ENCODE peak calls at places on chromosomes 16 and 17, in five cellular contexts. One of them, this sample, is unnamed.

GRCh38 chr17:30838187-30838807 is 6.5 kb downstream of the ATAD5 start:
- DNase-seq in fibroblast of lung: no peak
- DNase-seq in pancreas: no peak
- DNase-seq in GM12878: no peak
- DNase-seq in GM23338: no peak
- DNase-seq in this sample: no peak

GRCh38 chr17:35731239-35731931 is at the start of gene RASL10B:
- DNase-seq in fibroblast of lung: peak
- DNase-seq in pancreas: peak
- DNase-seq in GM12878: no peak
- DNase-seq in GM23338: peak
- DNase-seq in this sample: peak

GRCh38 chr16:86462334-86463084 is 47.8 kb upstream of the FOXF1 start:
- DNase-seq in fibroblast of lung: peak
- DNase-seq in pancreas: no peak
- DNase-seq in GM12878: no peak
- DNase-seq in GM23338: no peak
- DNase-seq in this sample: no peak

GRCh38 chr17:48510761-48511604 is 19.8 kb downstream of the HOXB1 start:
- DNase-seq in fibroblast of lung: peak
- DNase-seq in pancreas: no peak
- DNase-seq in GM12878: peak
- DNase-seq in GM23338: no peak
- DNase-seq in this sample: no peak

GRCh38 chr17:79658811-79659207 is 48.0 kb upstream of the RBFOX3 start:
- DNase-seq in fibroblast of lung: peak
- DNase-seq in pancreas: no peak
- DNase-seq in GM12878: no peak
- DNase-seq in GM23338: peak
- DNase-seq in this sample: peak

GRCh38 chr16:719815-720506 is 985 bp upstream of the ANTKMT start:
- DNase-seq in fibroblast of lung: no peak
- DNase-seq in pancreas: no peak
- DNase-seq in GM12878: no peak
- DNase-seq in GM23338: no peak
- DNase-seq in this sample: no peak

GRCh38 chr17:73091770-73092517 is 544 bp downstream of the SLC39A11 start:
- DNase-seq in fibroblast of lung: peak
- DNase-seq in pancreas: peak
- DNase-seq in GM12878: no peak
- DNase-seq in GM23338: peak
- DNase-seq in this sample: no peak

GRCh38 chr16:63618896-63619295 is 1503.0 kb downstream of the CDH11 start:
- DNase-seq in fibroblast of lung: no peak
- DNase-seq in pancreas: no peak
- DNase-seq in GM12878: no peak
- DNase-seq in GM23338: no peak
- DNase-seq in this sample: no peak

GRCh38 chr16:7577588-7577987 is 244.9 kb downstream of the RBFOX1 start:
- DNase-seq in fibroblast of lung: no peak
- DNase-seq in pancreas: no peak
- DNase-seq in GM12878: no peak
- DNase-seq in GM23338: no peak
- DNase-seq in this sample: no peak

GRCh38 chr17:37476431-37477130 is 13.1 kb upstream of the DUSP14 start:
- DNase-seq in fibroblast of lung: peak
- DNase-seq in pancreas: no peak
- DNase-seq in GM12878: no peak
- DNase-seq in GM23338: no peak
- DNase-seq in this sample: no peak

GRCh38 chr17:73335591-73336503 is 24.0 kb upstream of the CDC42EP4 start:
- DNase-seq in fibroblast of lung: no peak
- DNase-seq in pancreas: no peak
- DNase-seq in GM12878: no peak
- DNase-seq in GM23338: no peak
- DNase-seq in this sample: no peak

GRCh38 chr16:89037261-89038152 is 56.1 kb upstream of the ACSF3 start:
- DNase-seq in fibroblast of lung: peak
- DNase-seq in pancreas: no peak
- DNase-seq in GM12878: no peak
- DNase-seq in GM23338: peak
- DNase-seq in this sample: no peak

GRCh38 chr17:2853111-2853721 is 57.0 kb downstream of the RAP1GAP2 start:
- DNase-seq in fibroblast of lung: peak
- DNase-seq in pancreas: peak
- DNase-seq in GM12878: no peak
- DNase-seq in GM23338: peak
- DNase-seq in this sample: no peak

GRCh38 chr16:57988929-57989328 is 11.5 kb downstream of the ZNF319 start:
- DNase-seq in fibroblast of lung: no peak
- DNase-seq in pancreas: no peak
- DNase-seq in GM12878: no peak
- DNase-seq in GM23338: no peak
- DNase-seq in this sample: no peak

GRCh38 chr17:42706732-42707131 is 24.4 kb downstream of the CNTNAP1 start:
- DNase-seq in fibroblast of lung: no peak
- DNase-seq in pancreas: no peak
- DNase-seq in GM12878: peak
- DNase-seq in GM23338: no peak
- DNase-seq in this sample: no peak

GRCh38 chr16:82082543-82083244 is 47.6 kb downstream of the HSD17B2 start:
- DNase-seq in fibroblast of lung: peak
- DNase-seq in pancreas: no peak
- DNase-seq in GM12878: no peak
- DNase-seq in GM23338: no peak
- DNase-seq in this sample: no peak

GRCh38 chr17:48389903-48390302 is 40.1 kb downstream of the SKAP1 start:
- DNase-seq in fibroblast of lung: no peak
- DNase-seq in pancreas: no peak
- DNase-seq in GM12878: no peak
- DNase-seq in GM23338: no peak
- DNase-seq in this sample: no peak

GRCh38 chr17:12041316-12041715 is 20.6 kb downstream of the MAP2K4 start:
- DNase-seq in fibroblast of lung: peak
- DNase-seq in pancreas: no peak
- DNase-seq in GM12878: no peak
- DNase-seq in GM23338: no peak
- DNase-seq in this sample: no peak

GRCh38 chr16:77585379-77585778 is 136.9 kb upstream of the NUDT7 start:
- DNase-seq in fibroblast of lung: peak
- DNase-seq in pancreas: no peak
- DNase-seq in GM12878: no peak
- DNase-seq in GM23338: no peak
- DNase-seq in this sample: no peak

GRCh38 chr16:87702325-87702811 is 63.4 kb downstream of the KLHDC4 start:
- DNase-seq in fibroblast of lung: no peak
- DNase-seq in pancreas: no peak
- DNase-seq in GM12878: peak
- DNase-seq in GM23338: peak
- DNase-seq in this sample: no peak

GRCh38 chr16:87704754-87705353 is 60.9 kb downstream of the KLHDC4 start:
- DNase-seq in fibroblast of lung: peak
- DNase-seq in pancreas: no peak
- DNase-seq in GM12878: no peak
- DNase-seq in GM23338: no peak
- DNase-seq in this sample: no peak

GRCh38 chr16:87701505-87701921 is 64.3 kb downstream of the KLHDC4 start:
- DNase-seq in fibroblast of lung: no peak
- DNase-seq in pancreas: no peak
- DNase-seq in GM12878: no peak
- DNase-seq in GM23338: no peak
- DNase-seq in this sample: no peak

GRCh38 chr16:87703835-87704375 is 61.9 kb downstream of the KLHDC4 start:
- DNase-seq in fibroblast of lung: no peak
- DNase-seq in pancreas: no peak
- DNase-seq in GM12878: no peak
- DNase-seq in GM23338: no peak
- DNase-seq in this sample: no peak

GRCh38 chr16:87703071-87703470 is 62.7 kb downstream of the KLHDC4 start:
- DNase-seq in fibroblast of lung: no peak
- DNase-seq in pancreas: no peak
- DNase-seq in GM12878: no peak
- DNase-seq in GM23338: no peak
- DNase-seq in this sample: no peak
- H3K4me3 ChIP-seq in fibroblast of lung: no peak
- H3K4me3 ChIP-seq in pancreas: no peak
- H3K4me3 ChIP-seq in GM12878: no peak
- H3K4me3 ChIP-seq in GM23338: no peak
- H3K4me3 ChIP-seq in this sample: no peak

GRCh38 chr16:23996258-23996955 is 160.6 kb downstream of the PRKCB start:
- DNase-seq in fibroblast of lung: no peak
- DNase-seq in pancreas: peak
- DNase-seq in GM12878: no peak
- DNase-seq in GM23338: no peak
- DNase-seq in this sample: no peak
- TF ChIP-seq CTCF in fibroblast of lung: no peak
- TF ChIP-seq CTCF in pancreas: no peak
- TF ChIP-seq CTCF in GM12878: no peak
- TF ChIP-seq CTCF in GM23338: no peak
- TF ChIP-seq CTCF in this sample: no peak

DNA sequence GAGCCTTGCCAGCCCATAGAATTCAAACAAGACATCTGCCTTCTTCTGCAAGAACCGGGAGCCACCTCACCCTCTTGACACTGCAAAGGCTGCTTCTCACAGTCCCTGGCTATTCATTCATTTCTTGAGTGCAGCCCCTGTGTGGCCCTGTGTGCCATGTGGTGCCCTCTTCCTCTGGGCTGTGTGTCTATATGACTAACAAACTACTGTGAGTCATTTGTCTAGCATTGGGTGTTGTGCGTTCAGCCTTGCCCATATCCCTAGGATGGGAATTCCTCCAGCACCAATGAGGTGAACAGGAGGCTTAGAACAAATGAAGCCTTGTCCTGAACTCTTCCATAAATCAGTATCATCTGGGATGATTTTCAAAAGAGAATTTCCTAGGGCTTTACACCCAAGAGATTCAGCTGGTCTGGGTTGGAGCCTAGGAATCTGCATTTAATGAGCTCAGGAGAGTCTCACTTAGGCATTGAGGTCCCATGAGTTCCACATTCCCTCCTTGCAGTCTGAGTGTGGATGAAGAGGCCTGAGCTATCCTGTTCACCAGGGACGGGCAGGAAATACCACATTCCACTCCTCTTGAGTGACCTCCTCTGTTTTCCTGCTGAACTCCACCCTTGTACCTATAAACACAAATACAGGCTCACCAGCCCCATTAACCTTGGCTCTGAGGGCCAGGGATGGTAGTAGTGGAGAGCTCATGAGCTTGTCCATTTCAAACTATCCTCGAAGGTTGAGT is 308.7 kb upstream of the N4BP1 start:
- DNase-seq in fibroblast of lung: no peak
- DNase-seq in pancreas: no peak
- DNase-seq in GM12878: no peak
- DNase-seq in GM23338: peak
- DNase-seq in this sample: no peak
- H3K4me3 ChIP-seq in fibroblast of lung: no peak
- H3K4me3 ChIP-seq in pancreas: no peak
- H3K4me3 ChIP-seq in GM12878: no peak
- H3K4me3 ChIP-seq in GM23338: no peak
- H3K4me3 ChIP-seq in this sample: no peak

DNA sequence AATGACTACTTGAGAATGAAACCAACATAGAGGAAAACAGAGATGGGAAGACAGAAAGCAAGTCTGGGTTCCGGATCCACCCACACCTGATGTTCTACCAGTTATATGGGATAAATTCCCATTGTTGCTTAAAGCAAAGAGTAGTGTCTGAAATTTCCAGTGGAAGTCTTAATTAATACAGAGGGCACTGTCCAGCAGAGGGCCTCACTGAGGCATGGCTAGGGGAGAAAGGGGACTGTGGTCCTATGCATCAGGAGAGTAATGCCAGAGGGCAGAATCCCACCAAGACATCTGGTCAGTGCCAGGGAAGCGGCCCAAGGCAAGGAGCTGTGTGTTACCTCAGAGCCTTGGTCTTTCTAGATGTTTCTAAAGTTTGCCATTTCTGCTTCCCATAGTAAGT is 7.5 kb upstream of the UMOD start:
- DNase-seq in fibroblast of lung: no peak
- DNase-seq in pancreas: peak
- DNase-seq in GM12878: no peak
- DNase-seq in GM23338: peak
- DNase-seq in this sample: no peak
- TF ChIP-seq CTCF in fibroblast of lung: no peak
- TF ChIP-seq CTCF in pancreas: peak
- TF ChIP-seq CTCF in GM12878: peak
- TF ChIP-seq CTCF in GM23338: peak
- TF ChIP-seq CTCF in this sample: no peak

GRCh38 chr16:55331648-55332185 is 7.7 kb downstream of the IRX6 start:
- DNase-seq in fibroblast of lung: no peak
- DNase-seq in pancreas: no peak
- DNase-seq in GM12878: no peak
- DNase-seq in GM23338: no peak
- DNase-seq in this sample: no peak
- H3K4me3 ChIP-seq in fibroblast of lung: no peak
- H3K4me3 ChIP-seq in pancreas: no peak
- H3K4me3 ChIP-seq in GM12878: no peak
- H3K4me3 ChIP-seq in GM23338: peak
- H3K4me3 ChIP-seq in this sample: no peak

GRCh38 chr16:24322106-24322505 is 66.0 kb downstream of the CACNG3 start:
- DNase-seq in fibroblast of lung: no peak
- DNase-seq in pancreas: no peak
- DNase-seq in GM12878: no peak
- DNase-seq in GM23338: peak
- DNase-seq in this sample: no peak

GRCh38 chr16:24315343-24315742 is 59.2 kb downstream of the CACNG3 start:
- DNase-seq in fibroblast of lung: no peak
- DNase-seq in pancreas: no peak
- DNase-seq in GM12878: no peak
- DNase-seq in GM23338: no peak
- DNase-seq in this sample: no peak

GRCh38 chr16:24319415-24319814 is 63.3 kb downstream of the CACNG3 start:
- DNase-seq in fibroblast of lung: no peak
- DNase-seq in pancreas: no peak
- DNase-seq in GM12878: no peak
- DNase-seq in GM23338: no peak
- DNase-seq in this sample: no peak

GRCh38 chr16:24318670-24319069 is 62.5 kb downstream of the CACNG3 start:
- DNase-seq in fibroblast of lung: no peak
- DNase-seq in pancreas: no peak
- DNase-seq in GM12878: no peak
- DNase-seq in GM23338: peak
- DNase-seq in this sample: no peak
- TF ChIP-seq CTCF in fibroblast of lung: no peak
- TF ChIP-seq CTCF in pancreas: no peak
- TF ChIP-seq CTCF in GM12878: no peak
- TF ChIP-seq CTCF in GM23338: peak
- TF ChIP-seq CTCF in this sample: no peak